ENCODE peak calls at places on chromosome 21, in four cellular contexts. V is KBM-7; U is activated CD4-positive, alpha-beta T cell treated with anti-CD3 and anti-CD28 coated beads for 24 hours; D is stimulated activated CD4-positive, alpha-beta T cell treated with anti-CD3 and anti-CD28 coated beads, Interleukin-1b, Interleukin-23, amount 100 ng/mL, for 1 hour. X is an unnamed sample.

GRCh38 chr21:36297938-36298572 is 21.9 kb upstream of the MORC3 start:
- DNase-seq in V (peak; percentile 84), U (no peak), D (no peak), X (peak; percentile 78)

GRCh38 chr21:16145052-16145451 is 415.3 kb downstream of the USP25 start:
- DNase-seq in V (no peak), U (no peak), D (no peak), X (no peak)

GRCh38 chr21:41632748-41633475 is 125.0 kb upstream of the TMPRSS2 start:
- DNase-seq in U (no peak), V (no peak), D (no peak), X (no peak)

GRCh38 chr21:15517394-15517793 is 212.4 kb upstream of the USP25 start:
- DNase-seq in V (no peak), U (no peak), D (no peak), X (no peak)

GRCh38 chr21:37208056-37208705 is 59.0 kb downstream of the VPS26C start:
- DNase-seq in V (peak; percentile 90), D (no peak), U (no peak), X (no peak)

GRCh38 chr21:45366931-45367401 is 38.0 kb upstream of the COL18A1 start:
- DNase-seq in D (no peak), V (no peak), U (no peak), X (no peak)

GRCh38 chr21:33402011-33402979 is 918 bp upstream of the IFNGR2 start:
- DNase-seq in D (no peak), V (peak; percentile 73), U (no peak), X (no peak)

GRCh38 chr21:39658066-39658465 is 45.3 kb downstream of the B3GALT5 start:
- DNase-seq in U (no peak), D (no peak), V (no peak), X (no peak)

GRCh38 chr21:37503848-37504467 is 137.4 kb downstream of the DYRK1A start:
- DNase-seq in D (no peak), V (no peak), U (no peak), X (no peak)

X was measured in epithelial cell of prostate.